ENCODE peak calls at places on chromosomes 16 and 17, in five cellular contexts. One of them, this sample, is unnamed.

GRCh38 chr17:14156689-14157088 is 80.0 kb downstream of the CDRT15 start:
- DNase-seq in neural progenitor cell: no peak
- DNase-seq in vagina: no peak
- DNase-seq in fibroblast of villous mesenchyme: peak; percentile 92
- DNase-seq in GM12865: no peak
- DNase-seq in this sample: no peak

GRCh38 chr17:725746-726145 is 6.7 kb upstream of the TLCD3A start:
- DNase-seq in neural progenitor cell: no peak
- DNase-seq in vagina: no peak
- DNase-seq in fibroblast of villous mesenchyme: no peak
- DNase-seq in GM12865: no peak
- DNase-seq in this sample: no peak

GRCh38 chr17:79520134-79520892 is 90.5 kb downstream of the RBFOX3 start:
- DNase-seq in neural progenitor cell: no peak
- DNase-seq in vagina: no peak
- DNase-seq in fibroblast of villous mesenchyme: no peak
- DNase-seq in GM12865: no peak
- DNase-seq in this sample: no peak

GRCh38 chr17:804541-805435 is 22.6 kb downstream of the MRM3 start:
- DNase-seq in neural progenitor cell: peak; percentile 48
- DNase-seq in vagina: no peak
- DNase-seq in fibroblast of villous mesenchyme: no peak
- DNase-seq in GM12865: no peak
- DNase-seq in this sample: no peak

GRCh38 chr16:30349695-30350094 is 5.4 kb downstream of the CD2BP2 start:
- DNase-seq in neural progenitor cell: no peak
- DNase-seq in vagina: no peak
- DNase-seq in fibroblast of villous mesenchyme: no peak
- DNase-seq in GM12865: peak; percentile 61
- DNase-seq in this sample: no peak

GRCh38 chr17:74343526-74344284 is 17.7 kb downstream of the KIF19 start:
- DNase-seq in neural progenitor cell: no peak
- DNase-seq in vagina: no peak
- DNase-seq in fibroblast of villous mesenchyme: no peak
- DNase-seq in GM12865: no peak
- DNase-seq in this sample: no peak

GRCh38 chr16:66103245-66103644 is 263.2 kb upstream of the CDH5 start:
- DNase-seq in neural progenitor cell: no peak
- DNase-seq in vagina: no peak
- DNase-seq in fibroblast of villous mesenchyme: peak; percentile 76
- DNase-seq in GM12865: no peak
- DNase-seq in this sample: peak; percentile 63

GRCh38 chr17:10349403-10349802 is 23.4 kb downstream of the MYH13 start:
- DNase-seq in neural progenitor cell: peak; percentile 34
- DNase-seq in vagina: no peak
- DNase-seq in fibroblast of villous mesenchyme: no peak
- DNase-seq in GM12865: peak; percentile 45
- DNase-seq in this sample: peak; percentile 21

GRCh38 chr16:9957433-9957832 is 224.8 kb downstream of the GRIN2A start:
- DNase-seq in neural progenitor cell: no peak
- DNase-seq in vagina: no peak
- DNase-seq in fibroblast of villous mesenchyme: no peak
- DNase-seq in GM12865: no peak
- DNase-seq in this sample: no peak

GRCh38 chr16:14042706-14043105 is 28.4 kb upstream of the MRTFB start:
- DNase-seq in neural progenitor cell: peak; percentile 47
- DNase-seq in vagina: no peak
- DNase-seq in fibroblast of villous mesenchyme: no peak
- DNase-seq in GM12865: no peak
- DNase-seq in this sample: peak; percentile 12

GRCh38 chr17:14196337-14196997 is 40.2 kb downstream of the CDRT15 start:
- DNase-seq in neural progenitor cell: no peak
- DNase-seq in vagina: no peak
- DNase-seq in fibroblast of villous mesenchyme: no peak
- DNase-seq in GM12865: no peak
- DNase-seq in this sample: no peak

GRCh38 chr17:43732961-43733360 is 25.6 kb downstream of the SOST start:
- DNase-seq in neural progenitor cell: no peak
- DNase-seq in vagina: no peak
- DNase-seq in fibroblast of villous mesenchyme: peak; percentile 56
- DNase-seq in GM12865: no peak
- DNase-seq in this sample: peak; percentile 89

GRCh38 chr17:60354223-60354622 is 37.7 kb downstream of the USP32 start:
- DNase-seq in neural progenitor cell: no peak
- DNase-seq in vagina: no peak
- DNase-seq in fibroblast of villous mesenchyme: peak; percentile 89
- DNase-seq in GM12865: no peak
- DNase-seq in this sample: peak; percentile 91

GRCh38 chr16:88649924-88650748 is 717 bp downstream of the CYBA start:
- DNase-seq in neural progenitor cell: peak; percentile 71
- DNase-seq in vagina: no peak
- DNase-seq in fibroblast of villous mesenchyme: peak; percentile 47
- DNase-seq in GM12865: peak; percentile 60
- DNase-seq in this sample: peak; percentile 22

DNA sequence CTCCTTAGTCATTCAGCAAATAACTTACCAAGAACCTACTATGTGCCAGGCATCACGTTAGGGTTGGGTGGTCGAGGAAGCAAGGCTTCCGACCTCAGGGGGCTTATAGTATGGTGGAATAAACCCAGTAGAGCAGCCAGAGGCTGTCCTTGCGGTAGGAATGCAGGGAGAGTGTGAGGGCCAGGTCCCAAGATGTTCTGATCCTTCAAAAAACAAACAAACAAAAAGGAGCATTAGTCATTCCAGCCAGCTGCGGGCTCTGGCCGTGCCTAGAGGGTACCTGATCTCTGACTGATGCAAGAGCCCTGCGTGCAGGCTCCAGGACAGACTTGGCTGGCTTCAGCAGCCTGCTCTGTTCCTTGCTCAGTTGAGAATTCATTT is 18.2 kb downstream of the CYB5D2 start:
- DNase-seq in neural progenitor cell: no peak
- DNase-seq in vagina: no peak
- DNase-seq in fibroblast of villous mesenchyme: peak; percentile 97
- DNase-seq in GM12865: no peak
- DNase-seq in this sample: peak; percentile 88
- TF ChIP-seq CTCF in neural progenitor cell: no peak
- TF ChIP-seq CTCF in vagina: no peak
- TF ChIP-seq CTCF in fibroblast of villous mesenchyme: peak; percentile 66
- TF ChIP-seq CTCF in GM12865: no peak
- TF ChIP-seq CTCF in this sample: peak; percentile 38

DNA sequence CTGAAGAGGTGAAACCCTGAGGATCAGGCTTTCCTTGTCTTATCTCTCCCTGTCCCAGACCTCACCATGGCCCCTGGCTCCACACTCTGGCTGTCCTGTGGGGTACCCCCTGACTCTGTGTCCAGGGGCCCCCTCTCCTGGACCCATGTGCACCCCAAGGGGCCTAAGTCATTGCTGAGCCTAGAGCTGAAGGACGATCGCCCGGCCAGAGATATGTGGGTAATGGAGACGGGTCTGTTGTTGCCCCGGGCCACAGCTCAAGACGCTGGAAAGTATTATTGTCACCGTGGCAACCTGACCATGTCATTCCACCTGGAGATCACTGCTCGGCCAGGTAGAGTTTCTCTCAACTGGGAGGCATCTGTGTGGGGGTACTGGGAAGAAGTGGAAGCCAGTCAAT is 1.4 kb downstream of the CD19 start:
- DNase-seq in neural progenitor cell: no peak
- DNase-seq in vagina: no peak
- DNase-seq in fibroblast of villous mesenchyme: no peak
- DNase-seq in GM12865: no peak
- DNase-seq in this sample: no peak
- H3K4me3 ChIP-seq in neural progenitor cell: no peak overlapping the region
- H3K4me3 ChIP-seq in vagina: no peak overlapping the region
- H3K4me3 ChIP-seq in fibroblast of villous mesenchyme: no peak overlapping the region
- H3K4me3 ChIP-seq in GM12865: peak overlapping the region; percentile 98
- H3K4me3 ChIP-seq in this sample: no peak overlapping the region

GRCh38 chr16:87392823-87393679 is 915 bp downstream of the MAP1LC3B start:
- DNase-seq in neural progenitor cell: peak; percentile 68
- DNase-seq in vagina: no peak
- DNase-seq in fibroblast of villous mesenchyme: peak; percentile 45
- DNase-seq in GM12865: peak; percentile 40
- DNase-seq in this sample: peak; percentile 47
- TF ChIP-seq CTCF in neural progenitor cell: peak; percentile 41
- TF ChIP-seq CTCF in vagina: no peak
- TF ChIP-seq CTCF in fibroblast of villous mesenchyme: no peak
- TF ChIP-seq CTCF in GM12865: peak; percentile 12
- TF ChIP-seq CTCF in this sample: peak; percentile 31

DNA sequence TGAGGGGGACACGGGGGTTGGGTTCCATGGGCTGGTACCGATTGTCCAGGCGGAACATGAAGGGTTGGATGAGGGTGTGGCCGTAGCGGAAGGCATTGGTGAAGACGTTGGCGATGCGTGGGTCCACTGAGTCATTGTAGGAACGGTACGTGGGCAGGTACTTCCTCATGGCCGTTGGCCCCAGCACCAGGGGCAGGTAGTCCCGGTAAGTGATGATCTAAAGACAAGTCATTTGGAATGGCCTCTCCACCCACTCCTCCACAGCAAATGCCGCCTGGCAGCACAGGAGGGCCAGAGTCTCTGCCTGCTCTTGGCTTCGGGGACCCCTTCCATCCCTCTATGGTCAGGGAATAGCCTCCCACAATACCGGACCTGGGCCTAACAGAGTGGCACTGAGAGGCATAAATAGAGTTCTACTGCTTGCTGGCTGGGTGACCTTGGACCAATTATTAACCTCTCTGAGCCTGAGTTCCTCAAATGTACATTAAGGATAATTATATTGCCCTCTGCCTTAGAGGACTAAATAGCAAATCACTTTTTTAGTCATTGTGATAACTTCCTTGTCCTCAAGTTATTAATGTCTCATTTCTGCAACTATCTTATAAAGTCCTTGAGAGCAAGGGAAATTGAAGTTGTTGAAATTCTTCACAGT is 7.2 kb downstream of the MPO start:
- DNase-seq in neural progenitor cell: no peak
- DNase-seq in vagina: no peak
- DNase-seq in fibroblast of villous mesenchyme: no peak
- DNase-seq in GM12865: no peak
- DNase-seq in this sample: no peak
- H3K4me3 ChIP-seq in neural progenitor cell: no peak overlapping the region
- H3K4me3 ChIP-seq in vagina: no peak overlapping the region
- H3K4me3 ChIP-seq in fibroblast of villous mesenchyme: no peak overlapping the region
- H3K4me3 ChIP-seq in GM12865: no peak overlapping the region
- H3K4me3 ChIP-seq in this sample: no peak overlapping the region

GRCh38 chr16:12903325-12904040 is 2.1 kb downstream of the SHISA9 start:
- DNase-seq in neural progenitor cell: peak; percentile 79
- DNase-seq in vagina: no peak
- DNase-seq in fibroblast of villous mesenchyme: no peak
- DNase-seq in GM12865: no peak
- DNase-seq in this sample: no peak

GRCh38 chr16:12904041-12904671 is 2.8 kb downstream of the SHISA9 start:
- DNase-seq in neural progenitor cell: peak; percentile 74
- DNase-seq in vagina: no peak
- DNase-seq in fibroblast of villous mesenchyme: no peak
- DNase-seq in GM12865: no peak
- DNase-seq in this sample: no peak

GRCh38 chr16:12906271-12906670 is 4.9 kb downstream of the SHISA9 start:
- DNase-seq in neural progenitor cell: peak; percentile 23
- DNase-seq in vagina: no peak
- DNase-seq in fibroblast of villous mesenchyme: no peak
- DNase-seq in GM12865: no peak
- DNase-seq in this sample: no peak

GRCh38 chr16:12906765-12907516 is 5.5 kb downstream of the SHISA9 start:
- DNase-seq in neural progenitor cell: no peak
- DNase-seq in vagina: no peak
- DNase-seq in fibroblast of villous mesenchyme: no peak
- DNase-seq in GM12865: no peak
- DNase-seq in this sample: no peak

DNA sequence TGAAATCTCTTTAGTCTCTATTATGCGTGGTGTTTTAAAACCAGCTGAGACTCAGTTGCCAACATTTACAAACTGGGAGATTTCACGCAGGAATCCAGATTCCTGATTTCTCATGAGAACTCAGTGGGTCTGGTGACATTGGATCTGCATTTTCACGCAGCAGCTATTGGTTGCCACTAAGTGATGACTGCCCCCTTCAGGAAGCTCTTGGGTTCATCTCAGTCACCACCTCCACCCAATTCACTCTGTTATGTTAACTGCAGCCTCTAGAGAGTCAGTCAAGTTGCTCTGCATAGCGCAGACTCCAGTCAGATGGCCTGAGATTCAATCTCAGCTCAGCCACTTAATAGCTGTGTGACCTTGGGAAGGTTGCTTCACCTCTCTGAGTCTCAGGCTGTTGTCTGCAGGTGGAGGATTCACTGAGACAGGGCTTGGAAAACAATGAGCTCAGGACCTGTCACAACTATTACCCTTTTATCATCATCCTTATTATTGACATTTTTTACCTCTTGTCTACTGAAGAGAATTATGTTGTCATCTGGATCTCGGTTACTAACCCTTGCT is 6.4 kb downstream of the SHISA9 start:
- DNase-seq in neural progenitor cell: peak; percentile 58
- DNase-seq in vagina: no peak
- DNase-seq in fibroblast of villous mesenchyme: no peak
- DNase-seq in GM12865: peak; percentile 33
- DNase-seq in this sample: no peak
- TF ChIP-seq CTCF in neural progenitor cell: peak; percentile 54
- TF ChIP-seq CTCF in vagina: no peak
- TF ChIP-seq CTCF in fibroblast of villous mesenchyme: no peak
- TF ChIP-seq CTCF in GM12865: peak; percentile 35
- TF ChIP-seq CTCF in this sample: no peak

DNA sequence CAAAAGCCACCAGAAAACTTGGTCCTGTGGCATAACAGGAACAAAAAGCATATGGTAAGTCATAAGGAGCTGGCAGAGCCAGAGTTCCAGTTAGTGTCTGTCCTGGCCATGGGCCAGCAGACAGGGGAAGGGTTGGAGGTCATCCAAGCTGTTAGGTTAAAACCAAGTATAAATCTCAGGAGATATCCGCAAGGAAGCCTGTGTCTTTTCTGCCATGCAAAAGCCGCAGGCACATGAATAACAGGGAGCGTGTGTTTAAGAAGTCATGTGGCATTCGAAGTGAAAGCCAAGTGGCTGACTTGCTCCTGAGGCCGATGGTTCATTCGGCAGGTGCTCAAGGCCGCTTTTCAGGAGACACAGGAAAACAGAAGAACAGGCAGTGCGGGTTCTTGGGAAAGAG is 20.4 kb upstream of the PRKAR1A start:
- DNase-seq in neural progenitor cell: no peak
- DNase-seq in vagina: no peak
- DNase-seq in fibroblast of villous mesenchyme: peak; percentile 73
- DNase-seq in GM12865: no peak
- DNase-seq in this sample: no peak
- H3K4me3 ChIP-seq in neural progenitor cell: no peak overlapping the region
- H3K4me3 ChIP-seq in vagina: no peak overlapping the region
- H3K4me3 ChIP-seq in fibroblast of villous mesenchyme: no peak overlapping the region
- H3K4me3 ChIP-seq in GM12865: no peak overlapping the region
- H3K4me3 ChIP-seq in this sample: no peak overlapping the region

DNA sequence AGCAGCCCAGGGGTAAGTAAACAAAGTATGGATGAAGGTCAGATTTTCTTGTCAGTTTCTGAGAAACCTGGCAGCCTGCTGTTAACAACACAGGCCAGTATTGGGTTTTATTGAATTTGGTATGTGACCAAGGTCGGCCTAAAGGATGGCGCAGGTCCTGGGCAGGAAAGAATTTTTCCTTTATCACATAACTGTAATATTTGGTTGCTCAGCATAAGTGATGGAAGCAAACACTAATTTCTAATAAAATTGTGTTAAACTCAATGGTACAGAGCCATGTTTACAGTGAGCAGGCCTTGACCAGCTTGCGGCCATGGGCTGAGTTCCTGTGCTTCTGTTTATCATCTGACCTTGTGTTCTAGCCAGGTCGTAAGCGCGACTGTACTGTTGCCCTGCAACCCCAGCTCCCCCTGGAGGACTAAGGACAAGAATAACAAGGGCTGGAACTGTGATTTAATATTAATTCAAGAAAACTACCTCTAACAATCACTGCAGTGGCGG is 10.5 kb downstream of the POLDIP2 start:
- DNase-seq in neural progenitor cell: peak; percentile 21
- DNase-seq in vagina: no peak
- DNase-seq in fibroblast of villous mesenchyme: peak; percentile 89
- DNase-seq in GM12865: peak; percentile 36
- DNase-seq in this sample: no peak
- TF ChIP-seq CTCF in neural progenitor cell: peak; percentile 23
- TF ChIP-seq CTCF in vagina: no peak
- TF ChIP-seq CTCF in fibroblast of villous mesenchyme: peak; percentile 63
- TF ChIP-seq CTCF in GM12865: peak; percentile 21
- TF ChIP-seq CTCF in this sample: peak; percentile 42

This sample was measured in fibroblast of pulmonary artery.